ENCODE peak calls at places on chromosome 4, in nine cellular contexts. One of them, this sample, is unnamed. For H3K4me1, the result is how much of the 10 kb centered on the place peaks cover.

GRCh38 chr4:163540448-163540847 is 46.0 kb downstream of the TMA16 start:
- DNase-seq in heart left ventricle: no peak
- DNase-seq in tibial nerve: no peak
- DNase-seq in IMR-90: no peak
- DNase-seq in body of pancreas: no peak
- DNase-seq in adrenal gland: no peak
- DNase-seq in HCT116: no peak
- DNase-seq in uterus: no peak
- DNase-seq in suprapubic skin: no peak
- DNase-seq in this sample: no peak

GRCh38 chr4:169335331-169335730 is 64.6 kb upstream of the SH3RF1 start:
- DNase-seq in heart left ventricle: no peak
- DNase-seq in tibial nerve: no peak
- DNase-seq in IMR-90: peak
- DNase-seq in body of pancreas: no peak
- DNase-seq in adrenal gland: no peak
- DNase-seq in HCT116: no peak
- DNase-seq in uterus: no peak
- DNase-seq in suprapubic skin: no peak
- DNase-seq in this sample: no peak

GRCh38 chr4:25065451-25065850 is 34.7 kb upstream of the LGI2 start:
- DNase-seq in heart left ventricle: no peak
- DNase-seq in tibial nerve: no peak
- DNase-seq in IMR-90: no peak
- DNase-seq in body of pancreas: no peak
- DNase-seq in adrenal gland: no peak
- DNase-seq in HCT116: no peak
- DNase-seq in uterus: no peak
- DNase-seq in suprapubic skin: no peak
- DNase-seq in this sample: no peak

GRCh38 chr4:173153445-173153844 is 15.2 kb upstream of the GALNT7 start:
- DNase-seq in heart left ventricle: no peak
- DNase-seq in tibial nerve: no peak
- DNase-seq in IMR-90: no peak
- DNase-seq in body of pancreas: no peak
- DNase-seq in adrenal gland: no peak
- DNase-seq in HCT116: no peak
- DNase-seq in uterus: no peak
- DNase-seq in suprapubic skin: no peak
- DNase-seq in this sample: no peak

GRCh38 chr4:94256833-94257232 is 49.2 kb downstream of the SMARCAD1 start:
- DNase-seq in heart left ventricle: no peak
- DNase-seq in tibial nerve: no peak
- DNase-seq in IMR-90: peak
- DNase-seq in body of pancreas: no peak
- DNase-seq in adrenal gland: no peak
- DNase-seq in HCT116: no peak
- DNase-seq in uterus: no peak
- DNase-seq in suprapubic skin: no peak
- DNase-seq in this sample: no peak

GRCh38 chr4:30941641-30942040 is 221.5 kb downstream of the PCDH7 start:
- DNase-seq in heart left ventricle: no peak
- DNase-seq in tibial nerve: no peak
- DNase-seq in IMR-90: no peak
- DNase-seq in body of pancreas: no peak
- DNase-seq in adrenal gland: no peak
- DNase-seq in HCT116: no peak
- DNase-seq in uterus: no peak
- DNase-seq in suprapubic skin: no peak
- DNase-seq in this sample: no peak

GRCh38 chr4:188854451-188854850 is 715.2 kb downstream of the TRIML1 start:
- DNase-seq in heart left ventricle: no peak
- DNase-seq in tibial nerve: no peak
- DNase-seq in IMR-90: peak
- DNase-seq in body of pancreas: no peak
- DNase-seq in adrenal gland: no peak
- DNase-seq in HCT116: no peak
- DNase-seq in uterus: no peak
- DNase-seq in suprapubic skin: no peak
- DNase-seq in this sample: no peak

GRCh38 chr4:157992038-157992706 is 180.7 kb downstream of the GASK1B start:
- DNase-seq in heart left ventricle: no peak
- DNase-seq in tibial nerve: no peak
- DNase-seq in IMR-90: peak
- DNase-seq in body of pancreas: peak
- DNase-seq in adrenal gland: no peak
- DNase-seq in HCT116: peak
- DNase-seq in uterus: no peak
- DNase-seq in suprapubic skin: no peak
- DNase-seq in this sample: peak

GRCh38 chr4:38582445-38582844 is 81.6 kb upstream of the KLF3 start:
- DNase-seq in heart left ventricle: no peak
- DNase-seq in tibial nerve: no peak
- DNase-seq in IMR-90: no peak
- DNase-seq in body of pancreas: no peak
- DNase-seq in adrenal gland: no peak
- DNase-seq in HCT116: no peak
- DNase-seq in uterus: no peak
- DNase-seq in suprapubic skin: no peak
- DNase-seq in this sample: no peak

GRCh38 chr4:4555916-4556315 is 14.1 kb upstream of the STX18 start:
- DNase-seq in heart left ventricle: no peak
- DNase-seq in tibial nerve: no peak
- DNase-seq in IMR-90: peak
- DNase-seq in body of pancreas: no peak
- DNase-seq in adrenal gland: no peak
- DNase-seq in HCT116: no peak
- DNase-seq in uterus: no peak
- DNase-seq in suprapubic skin: no peak
- DNase-seq in this sample: no peak

GRCh38 chr4:1405249-1405635 is 1.0 kb downstream of the NKX1-1 start:
- DNase-seq in heart left ventricle: no peak
- DNase-seq in tibial nerve: no peak
- DNase-seq in IMR-90: no peak
- DNase-seq in body of pancreas: no peak
- DNase-seq in adrenal gland: no peak
- DNase-seq in HCT116: no peak
- DNase-seq in uterus: no peak
- DNase-seq in suprapubic skin: no peak
- DNase-seq in this sample: no peak

GRCh38 chr4:175953960-175954521 is 111.6 kb upstream of the WDR17 start:
- DNase-seq in heart left ventricle: no peak
- DNase-seq in tibial nerve: no peak
- DNase-seq in IMR-90: no peak
- DNase-seq in body of pancreas: no peak
- DNase-seq in adrenal gland: no peak
- DNase-seq in HCT116: no peak
- DNase-seq in uterus: no peak
- DNase-seq in suprapubic skin: no peak
- DNase-seq in this sample: no peak

GRCh38 chr4:142036795-142037583 is 400.6 kb downstream of the IL15 start:
- DNase-seq in heart left ventricle: no peak
- DNase-seq in tibial nerve: no peak
- DNase-seq in IMR-90: peak
- DNase-seq in body of pancreas: no peak
- DNase-seq in adrenal gland: no peak
- DNase-seq in HCT116: peak
- DNase-seq in uterus: no peak
- DNase-seq in suprapubic skin: no peak
- DNase-seq in this sample: no peak

GRCh38 chr4:186557061-186557460 is 1.7 kb upstream of the MTNR1A start:
- DNase-seq in heart left ventricle: no peak
- DNase-seq in tibial nerve: no peak
- DNase-seq in IMR-90: no peak
- DNase-seq in body of pancreas: no peak
- DNase-seq in adrenal gland: no peak
- DNase-seq in HCT116: no peak
- DNase-seq in uterus: no peak
- DNase-seq in suprapubic skin: no peak
- DNase-seq in this sample: no peak

GRCh38 chr4:103075435-103075893 is 1.1 kb downstream of the SLC9B2 start:
- DNase-seq in heart left ventricle: no peak
- DNase-seq in tibial nerve: no peak
- DNase-seq in IMR-90: peak
- DNase-seq in body of pancreas: no peak
- DNase-seq in adrenal gland: no peak
- DNase-seq in HCT116: peak
- DNase-seq in uterus: no peak
- DNase-seq in suprapubic skin: no peak
- DNase-seq in this sample: no peak

GRCh38 chr4:182578402-182578801 is 335.2 kb downstream of the TENM3 start:
- DNase-seq in heart left ventricle: no peak
- DNase-seq in tibial nerve: no peak
- DNase-seq in IMR-90: peak
- DNase-seq in body of pancreas: no peak
- DNase-seq in adrenal gland: no peak
- DNase-seq in HCT116: peak
- DNase-seq in uterus: no peak
- DNase-seq in suprapubic skin: no peak
- DNase-seq in this sample: no peak

GRCh38 chr4:98659106-98659592 is 738 bp upstream of the TSPAN5 start:
- DNase-seq in heart left ventricle: no peak
- DNase-seq in tibial nerve: no peak
- DNase-seq in IMR-90: peak
- DNase-seq in body of pancreas: no peak
- DNase-seq in adrenal gland: no peak
- DNase-seq in HCT116: no peak
- DNase-seq in uterus: no peak
- DNase-seq in suprapubic skin: no peak
- DNase-seq in this sample: no peak

GRCh38 chr4:29081230-29081955 is 1638.8 kb upstream of the PCDH7 start:
- DNase-seq in heart left ventricle: no peak
- DNase-seq in tibial nerve: no peak
- DNase-seq in IMR-90: peak
- DNase-seq in body of pancreas: no peak
- DNase-seq in adrenal gland: no peak
- DNase-seq in HCT116: peak
- DNase-seq in uterus: no peak
- DNase-seq in suprapubic skin: no peak
- DNase-seq in this sample: no peak

GRCh38 chr4:178554352-178554751 is 1112.1 kb upstream of the AGA start:
- DNase-seq in heart left ventricle: no peak
- DNase-seq in tibial nerve: no peak
- DNase-seq in IMR-90: no peak
- DNase-seq in body of pancreas: no peak
- DNase-seq in adrenal gland: no peak
- DNase-seq in HCT116: no peak
- DNase-seq in uterus: no peak
- DNase-seq in suprapubic skin: no peak
- DNase-seq in this sample: no peak

GRCh38 chr4:153780221-153780620 is 8.7 kb downstream of the SFRP2 start:
- DNase-seq in heart left ventricle: no peak
- DNase-seq in tibial nerve: no peak
- DNase-seq in IMR-90: no peak
- DNase-seq in body of pancreas: no peak
- DNase-seq in adrenal gland: no peak
- DNase-seq in HCT116: no peak
- DNase-seq in uterus: no peak
- DNase-seq in suprapubic skin: no peak
- DNase-seq in this sample: no peak

GRCh38 chr4:15765910-15766703 is 12.0 kb upstream of the CD38 start:
- DNase-seq in heart left ventricle: no peak
- DNase-seq in tibial nerve: no peak
- DNase-seq in IMR-90: no peak
- DNase-seq in body of pancreas: no peak
- DNase-seq in adrenal gland: no peak
- DNase-seq in HCT116: no peak
- DNase-seq in uterus: no peak
- DNase-seq in suprapubic skin: no peak
- DNase-seq in this sample: no peak

GRCh38 chr4:14168919-14169318 is 541.4 kb upstream of the BOD1L1 start:
- DNase-seq in heart left ventricle: no peak
- DNase-seq in tibial nerve: no peak
- DNase-seq in IMR-90: peak
- DNase-seq in body of pancreas: peak
- DNase-seq in adrenal gland: peak
- DNase-seq in HCT116: no peak
- DNase-seq in uterus: no peak
- DNase-seq in suprapubic skin: no peak
- DNase-seq in this sample: peak
- TF ChIP-seq POLR2A in heart left ventricle: no peak
- TF ChIP-seq POLR2A in tibial nerve: no peak
- TF ChIP-seq POLR2A in IMR-90: no peak
- TF ChIP-seq POLR2A in body of pancreas: no peak
- TF ChIP-seq POLR2A in adrenal gland: no peak
- TF ChIP-seq POLR2A in HCT116: no peak
- TF ChIP-seq POLR2A in uterus: no peak
- TF ChIP-seq POLR2A in suprapubic skin: no peak
- TF ChIP-seq POLR2A in this sample: no peak

GRCh38 chr4:40300371-40301162 is 34.6 kb upstream of the CHRNA9 start:
- DNase-seq in heart left ventricle: no peak
- DNase-seq in tibial nerve: no peak
- DNase-seq in IMR-90: no peak
- DNase-seq in body of pancreas: no peak
- DNase-seq in adrenal gland: no peak
- DNase-seq in HCT116: no peak
- DNase-seq in uterus: no peak
- DNase-seq in suprapubic skin: no peak
- DNase-seq in this sample: no peak
- H3K4me1 ChIP-seq in heart left ventricle: under half
- H3K4me1 ChIP-seq in tibial nerve: under half
- H3K4me1 ChIP-seq in IMR-90: under half
- H3K4me1 ChIP-seq in body of pancreas: under half
- H3K4me1 ChIP-seq in adrenal gland: under half
- H3K4me1 ChIP-seq in HCT116: under half
- H3K4me1 ChIP-seq in uterus: under half
- H3K4me1 ChIP-seq in suprapubic skin: under half
- H3K4me1 ChIP-seq in this sample: under half

GRCh38 chr4:61200195-61200990 is at the start of gene ADGRL3:
- DNase-seq in heart left ventricle: peak
- DNase-seq in tibial nerve: no peak
- DNase-seq in IMR-90: peak
- DNase-seq in body of pancreas: no peak
- DNase-seq in adrenal gland: peak
- DNase-seq in HCT116: no peak
- DNase-seq in uterus: peak
- DNase-seq in suprapubic skin: peak
- DNase-seq in this sample: no peak
- H3K4me3 ChIP-seq in heart left ventricle: peak
- H3K4me3 ChIP-seq in tibial nerve: peak
- H3K4me3 ChIP-seq in IMR-90: peak
- H3K4me3 ChIP-seq in body of pancreas: no peak
- H3K4me3 ChIP-seq in adrenal gland: peak
- H3K4me3 ChIP-seq in HCT116: no peak
- H3K4me3 ChIP-seq in uterus: peak
- H3K4me3 ChIP-seq in suprapubic skin: peak
- H3K4me3 ChIP-seq in this sample: peak

DNA sequence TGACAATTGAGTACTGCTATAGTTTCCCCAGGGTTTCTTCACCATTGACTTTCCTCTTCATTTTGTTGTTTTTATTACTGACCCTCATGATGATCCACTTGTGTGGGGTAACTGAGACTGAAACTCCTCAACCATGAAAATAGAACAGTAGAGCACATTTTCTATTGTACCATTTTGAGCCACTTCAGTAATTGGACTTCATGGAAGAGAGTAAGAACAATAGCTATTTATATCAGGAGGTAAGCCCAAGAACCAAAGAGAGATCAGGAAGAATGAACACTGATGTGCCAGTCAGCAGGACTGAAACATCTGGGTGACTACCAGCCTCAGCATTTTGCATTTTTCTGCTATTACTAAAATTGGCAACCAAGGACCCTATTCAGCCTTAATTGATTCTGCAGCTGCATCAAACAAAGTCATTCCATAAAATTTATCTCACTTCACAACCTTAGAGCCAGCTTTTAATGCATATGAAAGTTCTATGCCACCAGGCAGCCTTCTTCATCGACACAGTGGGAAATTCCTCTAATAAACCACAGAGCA is 151.4 kb downstream of the BANK1 start:
- DNase-seq in heart left ventricle: no peak
- DNase-seq in tibial nerve: no peak
- DNase-seq in IMR-90: no peak
- DNase-seq in body of pancreas: no peak
- DNase-seq in adrenal gland: no peak
- DNase-seq in HCT116: no peak
- DNase-seq in uterus: no peak
- DNase-seq in suprapubic skin: no peak
- DNase-seq in this sample: no peak
- TF ChIP-seq POLR2A in heart left ventricle: no peak
- TF ChIP-seq POLR2A in tibial nerve: no peak
- TF ChIP-seq POLR2A in IMR-90: no peak
- TF ChIP-seq POLR2A in body of pancreas: no peak
- TF ChIP-seq POLR2A in adrenal gland: no peak
- TF ChIP-seq POLR2A in HCT116: no peak
- TF ChIP-seq POLR2A in uterus: no peak
- TF ChIP-seq POLR2A in suprapubic skin: no peak
- TF ChIP-seq POLR2A in this sample: no peak